ENCODE peak calls at places on chromosomes 5 and 9, in six cellular contexts. X is AG09319, S is thoracic aorta, B is A172, M is bronchial epithelial cell, N is anterior cingulate cortex. G is an unnamed sample.

GRCh38 chr9:90915693-90916092 is 114.1 kb downstream of the SYK start:
- DNase-seq in X (no peak), S (no peak), B (peak), M (no peak), N (no peak), G (no peak)

GRCh38 chr5:43020294-43020711 is 19.8 kb downstream of the ANXA2R start:
- DNase-seq in X (no peak), S (no peak), B (peak), M (no peak), N (no peak), G (no peak)

GRCh38 chr9:6055213-6055612 is 39.8 kb upstream of the RANBP6 start:
- DNase-seq in X (peak), S (no peak), B (peak), M (peak), N (peak), G (peak)

GRCh38 chr5:164345173-164345572 is 839.8 kb downstream of the MAT2B start:
- DNase-seq in X (no peak), S (no peak), B (peak), M (peak), N (peak), G (no peak)

GRCh38 chr9:131395027-131395744 is 1.3 kb downstream of the PRRC2B start:
- DNase-seq in X (no peak), S (no peak), B (no peak), M (peak), N (no peak), G (no peak)

GRCh38 chr5:80686757-80687156 is 32.0 kb upstream of the DHFR start:
- DNase-seq in X (peak), S (no peak), B (peak), M (peak), N (no peak), G (no peak)

GRCh38 chr9:73741316-73741715 is 589.7 kb downstream of the ANXA1 start:
- DNase-seq in X (no peak), S (no peak), B (no peak), M (no peak), N (no peak), G (no peak)

GRCh38 chr5:23269981-23270380 is 237.4 kb upstream of the PRDM9 start:
- DNase-seq in X (no peak), S (no peak), B (peak), M (peak), N (no peak), G (no peak)

GRCh38 chr9:105238302-105238701 is 6.1 kb upstream of the SLC44A1 start:
- DNase-seq in X (no peak), S (no peak), B (no peak), M (no peak), N (no peak), G (no peak)

GRCh38 chr5:40680741-40681350 is 1.1 kb downstream of the PTGER4 start:
- DNase-seq in X (no peak), S (no peak), B (no peak), M (no peak), N (no peak), G (no peak)

GRCh38 chr5:158531899-158532298 is 567.8 kb downstream of the EBF1 start:
- DNase-seq in X (no peak), S (no peak), B (no peak), M (no peak), N (no peak), G (no peak)

GRCh38 chr9:81637276-81637675 is 52.1 kb downstream of the TLE1 start:
- DNase-seq in X (no peak), S (no peak), B (no peak), M (no peak), N (no peak), G (no peak)

GRCh38 chr5:134438268-134438622 is 26.6 kb upstream of the CDKN2AIPNL start:
- DNase-seq in X (peak), S (no peak), B (no peak), M (peak), N (no peak), G (peak)

GRCh38 chr5:173201636-173202265 is 33.3 kb downstream of the NKX2-5 start:
- DNase-seq in X (peak), S (no peak), B (peak), M (peak), N (no peak), G (peak)

G was measured in AG09309.